ENCODE peak calls at places on chromosomes 5 and 9, in four cellular contexts. I, B, A and E are unnamed samples.

GRCh38 chr5:33933723-33934544 is 2.3 kb upstream of the RXFP3 start:
- DNase-seq in I (no peak), A (no peak), B (no peak), E (no peak)

GRCh38 chr9:117926031-117926655 is 221.9 kb downstream of the TLR4 start:
- DNase-seq in A (no peak), B (no peak), I (no peak), E (no peak)

GRCh38 chr5:173094012-173094661 is 38.0 kb downstream of the CREBRF start:
- DNase-seq in I (no peak), B (no peak), A (no peak), E (no peak)

GRCh38 chr5:94969174-94969573 is 315.7 kb downstream of the MCTP1 start:
- DNase-seq in B (no peak), A (no peak), I (peak; percentile 2), E (no peak)

GRCh38 chr5:127838661-127839060 is 135.5 kb downstream of the CCDC192 start:
- DNase-seq in B (no peak), I (no peak), A (no peak), E (no peak)

GRCh38 chr9:38478211-38478610 is 54.0 kb upstream of the IGFBPL1 start:
- DNase-seq in A (no peak), I (no peak), B (no peak), E (no peak)

GRCh38 chr9:86408121-86408520 is 53.9 kb upstream of the TUT7 start:
- DNase-seq in I (no peak), B (no peak), A (no peak), E (no peak)

GRCh38 chr9:120434532-120434931 is 145.4 kb downstream of the CDK5RAP2 start:
- DNase-seq in I (no peak), A (no peak), B (no peak), E (peak; percentile 67)

GRCh38 chr5:404666-405241 is 38.2 kb upstream of the EXOC3 start:
- DNase-seq in I (no peak), B (no peak), A (no peak), E (no peak)

GRCh38 chr5:403995-404394 is 39.0 kb upstream of the EXOC3 start:
- DNase-seq in I (no peak), B (no peak), A (no peak), E (no peak)

GRCh38 chr5:407051-407450 is 35.9 kb upstream of the EXOC3 start:
- DNase-seq in I (no peak), A (no peak), B (no peak), E (no peak)

GRCh38 chr5:406041-406440 is 36.9 kb upstream of the EXOC3 start:
- DNase-seq in B (no peak), I (no peak), A (no peak), E (no peak)

GRCh38 chr5:405421-405820 is 37.6 kb upstream of the EXOC3 start:
- DNase-seq in B (peak; percentile 7), A (no peak), I (no peak), E (no peak)
- H3K27me3 ChIP-seq in B (no peaks in the 10 kb centered on the region), A (no peaks in the 10 kb centered on the region), I (no peaks in the 10 kb centered on the region), E (no peaks in the 10 kb centered on the region)

GRCh38 chr9:136239135-136239962 is 6.3 kb downstream of the QSOX2 start:
- DNase-seq in I (no peak), B (no peak), A (no peak), E (no peak)
- H3K4me3 ChIP-seq in I (no peak overlapping the region), B (no peak overlapping the region), A (no peak overlapping the region), E (no peak overlapping the region)

DNA sequence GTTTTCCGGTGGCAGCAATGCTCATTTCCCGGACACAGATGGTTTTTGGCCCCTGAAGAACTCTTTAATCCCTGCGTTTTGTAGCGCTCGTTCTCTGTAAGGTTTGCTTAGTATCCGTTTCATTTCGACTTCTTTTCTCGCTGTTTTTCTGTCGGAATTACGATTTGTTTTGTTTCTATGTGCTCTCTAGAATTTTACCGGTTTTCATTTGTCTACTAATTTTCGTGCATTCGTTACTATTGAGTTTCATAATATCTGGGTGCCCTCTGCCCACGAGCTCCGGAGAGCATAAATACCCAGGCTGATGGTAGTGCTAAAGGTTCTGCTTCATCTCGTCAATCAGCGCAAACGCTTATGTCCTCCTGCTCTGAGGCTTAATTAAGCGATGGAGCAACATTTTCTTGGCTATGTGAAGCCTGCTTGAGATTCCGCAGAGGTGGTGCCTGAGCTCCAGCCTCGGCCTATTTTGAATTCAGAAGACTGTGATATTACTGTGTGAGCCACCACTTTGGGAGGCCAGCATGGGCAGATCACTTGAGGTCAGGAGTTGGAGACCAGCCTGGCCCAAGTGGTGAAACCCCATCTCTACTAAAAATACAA is 44.9 kb downstream of the ANXA2R start:
- DNase-seq in A (no peak), I (no peak), B (no peak), E (no peak)
- H3K27me3 ChIP-seq in A (no peaks in the 10 kb centered on the region), I (no peaks in the 10 kb centered on the region), B (peaks cover 56% of the 10 kb centered on the region), E (no peaks in the 10 kb centered on the region)

GRCh38 chr5:133317558-133317957 is 265.7 kb downstream of the HSPA4 start:
- DNase-seq in A (no peak), B (no peak), I (no peak), E (no peak)

GRCh38 chr5:133316346-133317343 is 264.8 kb downstream of the HSPA4 start:
- DNase-seq in I (no peak), B (no peak), A (no peak), E (no peak)

GRCh38 chr5:133311171-133311570 is 259.4 kb downstream of the HSPA4 start:
- DNase-seq in I (no peak), A (no peak), B (no peak), E (no peak)

GRCh38 chr5:133309981-133310630 is 258.3 kb downstream of the HSPA4 start:
- DNase-seq in I (no peak), B (no peak), A (no peak), E (no peak)

DNA sequence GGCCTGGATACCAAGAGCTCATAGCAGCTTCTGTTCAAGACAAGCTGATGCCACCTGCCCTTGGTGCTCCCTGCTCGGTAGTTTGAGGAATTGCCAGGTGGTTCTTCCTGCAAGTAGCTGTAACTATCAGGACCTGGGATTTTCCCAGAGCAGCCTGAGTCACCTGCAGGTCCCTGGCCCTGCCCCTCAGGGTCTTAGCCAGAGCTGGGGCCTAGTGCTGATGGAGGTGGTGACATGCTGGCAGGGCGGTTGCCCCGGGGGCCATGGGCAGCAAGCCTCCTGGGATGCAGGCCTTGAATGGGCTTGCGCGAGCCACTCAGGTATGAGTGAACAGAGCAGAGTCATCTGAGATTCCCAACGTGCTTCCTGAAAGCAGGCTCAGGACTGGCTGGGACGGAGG is 262.3 kb downstream of the HSPA4 start:
- DNase-seq in A (no peak), I (no peak), B (no peak), E (no peak)
- H3K4me3 ChIP-seq in A (no peak overlapping the region), I (no peak overlapping the region), B (no peak overlapping the region), E (no peak overlapping the region)

GRCh38 chr9:93364734-93365426 is 86.6 kb upstream of the FAM120A start:
- DNase-seq in A (no peak), I (no peak), B (no peak), E (no peak)

GRCh38 chr9:93365427-93366118 is 85.9 kb upstream of the FAM120A start:
- DNase-seq in A (no peak), I (no peak), B (no peak), E (peak; percentile 35)

GRCh38 chr9:93372391-93372790 is 79.1 kb upstream of the FAM120A start:
- DNase-seq in A (no peak), B (no peak), I (no peak), E (no peak)

GRCh38 chr9:93366119-93366447 is 85.4 kb upstream of the FAM120A start:
- DNase-seq in B (no peak), A (no peak), I (no peak), E (no peak)

DNA sequence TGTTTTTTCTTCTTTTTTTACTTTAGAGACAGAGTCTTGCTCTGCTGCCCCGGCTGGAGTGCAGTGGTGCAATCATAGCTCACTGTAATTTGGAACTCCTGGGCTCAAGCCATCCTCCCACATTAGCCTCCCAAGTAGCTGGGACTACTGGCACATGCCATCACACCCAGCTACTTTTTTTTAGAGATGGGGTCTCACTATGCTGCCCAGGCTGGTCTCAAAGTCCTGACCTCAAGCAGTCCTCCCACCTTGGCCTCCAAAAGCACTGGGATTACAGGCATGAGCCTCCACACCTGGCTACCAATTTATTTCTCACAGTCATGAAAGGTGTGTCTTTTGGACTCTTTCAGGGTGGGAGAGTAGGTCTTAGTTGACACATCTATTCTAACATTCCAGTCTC is 83.0 kb upstream of the FAM120A start:
- DNase-seq in A (no peak), I (no peak), B (no peak), E (no peak)
- H3K27me3 ChIP-seq in A (no peaks in the 10 kb centered on the region), I (peaks cover 7% of the 10 kb centered on the region), B (no peaks in the 10 kb centered on the region), E (no peaks in the 10 kb centered on the region)